ENCODE peak calls at places on chromosomes 3 and 15, in four cellular contexts. I is activated naive CD8-positive, alpha-beta T cell treated with anti-CD3 and anti-CD28 coated beads, Interleukin-2, amount 50 U/mL, for 24 hours; X is Right ventricle myocardium superior; J is mesothelial cell of epicardium. M is an unnamed sample.

GRCh38 chr3:22922317-22922716 is 280.8 kb upstream of the UBE2E2 start:
- DNase-seq in I (no peak), X (no peak), J (no peak), M (no peak)

GRCh38 chr3:114213669-114214541 is 23.5 kb downstream of the ZNF80 start:
- DNase-seq in I (peak; percentile 76), X (no peak), J (no peak), M (peak; percentile 77)

GRCh38 chr15:98865397-98866339 is 141.9 kb downstream of the PGPEP1L start:
- DNase-seq in I (peak; percentile 68), X (peak; percentile 87), J (no peak), M (peak; percentile 67)

GRCh38 chr3:194296448-194296831 is 54.7 kb downstream of the CPN2 start:
- DNase-seq in I (no peak), X (no peak), J (no peak), M (peak; percentile 88)

GRCh38 chr3:44098666-44099065 is 143.0 kb upstream of the TOPAZ1 start:
- DNase-seq in I (no peak), X (no peak), J (no peak), M (no peak)

GRCh38 chr15:88126695-88127476 is 129.7 kb downstream of the NTRK3 start:
- DNase-seq in I (no peak), X (no peak), J (no peak), M (peak; percentile 20)

GRCh38 chr3:71152892-71153265 is 430.6 kb downstream of the FOXP1 start:
- DNase-seq in I (no peak), X (no peak), J (no peak), M (no peak)

GRCh38 chr3:51992017-51992682 is 3.5 kb downstream of the RPL29 start:
- DNase-seq in I (no peak), X (no peak), J (no peak), M (no peak)

GRCh38 chr15:74240002-74240568 is 4.0 kb downstream of the CCDC33 start:
- DNase-seq in I (no peak), X (peak; percentile 91), J (no peak), M (peak; percentile 57)

M was measured in astrocyte.